ENCODE peak calls at places on chromosomes 12 and 14, in four cellular contexts. G is GM23248, J is PC-3, H is M059J. A is an unnamed sample.
A peak's percentile ranks its signal among the peaks of the same experiment; 100 is the strongest.

GRCh38 chr12:56358836-56359532 is 923 bp downstream of the STAT2 start:
- DNase-seq in G (peak; percentile 90), J (peak; percentile 46), H (peak; percentile 82), A (no peak)

GRCh38 chr12:60863421-60863820 is 1267.6 kb downstream of the SLC16A7 start:
- DNase-seq in G (no peak), J (no peak), H (no peak), A (no peak)

GRCh38 chr12:109763201-109763841 is 49.7 kb downstream of the FAM222A start:
- DNase-seq in G (peak; percentile 72), J (peak; percentile 88), H (peak; percentile 71), A (peak; percentile 33)

GRCh38 chr14:95319312-95320075 is at the start of gene CLMN:
- DNase-seq in G (peak; percentile 75), J (peak; percentile 33), H (no peak), A (peak; percentile 64)

GRCh38 chr14:50109342-50109741 is 7.0 kb downstream of the VCPKMT start:
- DNase-seq in G (peak; percentile 61), J (peak; percentile 38), H (no peak), A (no peak)

GRCh38 chr12:43740511-43741100 is 18.0 kb downstream of the PUS7L start:
- DNase-seq in G (peak; percentile 38), J (no peak), H (peak; percentile 22), A (no peak)

GRCh38 chr14:67285876-67286452 is 44.7 kb downstream of the PALS1 start:
- DNase-seq in G (peak; percentile 62), J (peak; percentile 86), H (peak; percentile 42), A (peak; percentile 47)

GRCh38 chr12:121652767-121653497 is 16.5 kb downstream of the MORN3 start:
- DNase-seq in G (no peak), J (no peak), H (no peak), A (no peak)

GRCh38 chr12:12786716-12787601 is 1.5 kb downstream of the APOLD1 start:
- DNase-seq in G (peak; percentile 94), J (peak; percentile 77), H (peak; percentile 82), A (peak; percentile 78)

GRCh38 chr14:61891251-61891650 is 129.0 kb downstream of the SNAPC1 start:
- DNase-seq in G (peak; percentile 37), J (peak; percentile 84), H (peak; percentile 59), A (no peak)

GRCh38 chr12:121668750-121669524 is 517 bp downstream of the MORN3 start:
- DNase-seq in G (peak; percentile 53), J (peak; percentile 61), H (peak; percentile 22), A (peak; percentile 57)

GRCh38 chr12:116918464-116918863 is 7.7 kb downstream of the FBXW8 start:
- DNase-seq in G (no peak), J (no peak), H (no peak), A (peak; percentile 38)

GRCh38 chr12:127628655-127629054 is 638.3 kb upstream of the TMEM132C start:
- DNase-seq in G (peak; percentile 95), J (peak; percentile 42), H (peak; percentile 77), A (no peak)

GRCh38 chr12:23039834-23040233 is 414.9 kb downstream of the ETNK1 start:
- DNase-seq in G (no peak), J (no peak), H (no peak), A (no peak)

GRCh38 chr14:77313374-77313773 is 7.3 kb downstream of the POMT2 start:
- DNase-seq in G (no peak), J (no peak), H (no peak), A (no peak)

GRCh38 chr12:106135781-106136180 is 3.0 kb downstream of the NUAK1 start:
- DNase-seq in G (peak; percentile 88), J (peak; percentile 79), H (peak; percentile 57), A (no peak)

GRCh38 chr12:107912421-107913004 is 138.0 kb downstream of the ASCL4 start:
- DNase-seq in G (peak; percentile 39), J (peak; percentile 55), H (peak; percentile 43), A (peak; percentile 65)

GRCh38 chr12:104526751-104527150 is 70.0 kb downstream of the CHST11 start:
- DNase-seq in G (no peak), J (no peak), H (no peak), A (no peak)

GRCh38 chr14:92668266-92668973 is 80.0 kb downstream of the LGMN start:
- DNase-seq in G (no peak), J (no peak), H (no peak), A (no peak)

GRCh38 chr14:21095430-21096205 is 2.8 kb downstream of the ZNF219 start:
- DNase-seq in G (peak; percentile 67), J (no peak), H (peak; percentile 39), A (no peak)

GRCh38 chr14:73293782-73294781 is 56.8 kb downstream of the PAPLN start:
- DNase-seq in G (no peak), J (peak; percentile 72), H (no peak), A (no peak)

GRCh38 chr14:91143862-91144261 is 30.0 kb downstream of the DGLUCY start:
- DNase-seq in G (no peak), J (no peak), H (no peak), A (no peak)

GRCh38 chr12:121812320-121812871 is 8.6 kb downstream of the SETD1B start:
- DNase-seq in G (peak; percentile 87), J (peak; percentile 69), H (no peak), A (no peak)

GRCh38 chr14:24613747-24614146 is 4.3 kb upstream of the GZMH start:
- DNase-seq in G (no peak), J (no peak), H (no peak), A (no peak)

GRCh38 chr14:22887990-22888378 is 5.0 kb downstream of the REM2 start:
- DNase-seq in G (no peak), J (no peak), H (no peak), A (no peak)

GRCh38 chr14:53192023-53192422 is 38.9 kb upstream of the DDHD1 start:
- DNase-seq in G (peak; percentile 30), J (no peak), H (no peak), A (no peak)

GRCh38 chr12:106084048-106084671 is 54.6 kb downstream of the NUAK1 start:
- DNase-seq in G (peak; percentile 81), J (peak; percentile 62), H (peak; percentile 90), A (no peak)

GRCh38 chr12:130634866-130635265 is 81.2 kb downstream of the RIMBP2 start:
- DNase-seq in G (no peak), J (no peak), H (no peak), A (no peak)

GRCh38 chr14:47541652-47542051 is 133.8 kb downstream of the MDGA2 start:
- DNase-seq in G (no peak), J (no peak), H (no peak), A (no peak)

GRCh38 chr12:6899837-6900519 is 4.6 kb upstream of the LRRC23 start:
- DNase-seq in G (peak; percentile 31), J (no peak), H (peak; percentile 86), A (peak; percentile 94)

GRCh38 chr12:54390176-54390667 is 5.7 kb upstream of the ZNF385A start:
- DNase-seq in G (no peak), J (no peak), H (no peak), A (peak; percentile 81)

GRCh38 chr12:78759387-78759786 is 105.2 kb upstream of the SYT1 start:
- DNase-seq in G (peak; percentile 43), J (peak; percentile 15), H (peak; percentile 40), A (no peak)

GRCh38 chr14:69625299-69626131 is 14.1 kb downstream of the SUSD6 start:
- DNase-seq in G (no peak), J (no peak), H (peak; percentile 37), A (peak; percentile 76)